ENCODE peak calls at places on chromosomes 13 and 19, in eight cellular contexts. One of them, this sample, is unnamed.

GRCh38 chr13:92735909-92736308 is 490.7 kb upstream of the GPC6 start:
- DNase-seq in ovary: no peak
- DNase-seq in pons: no peak
- DNase-seq in NCI-H1105 treated with DMSO at 0.1 percent for 48 hours: no peak
- DNase-seq in GM04504: no peak
- DNase-seq in foreskin fibroblast: no peak
- DNase-seq in mucosa of descending colon: no peak
- DNase-seq in tibial nerve: no peak
- DNase-seq in this sample: no peak

GRCh38 chr13:95002126-95002525 is 289.8 kb upstream of the SOX21 start:
- DNase-seq in NCI-H1105 treated with DMSO at 0.1 percent for 48 hours: no peak
- DNase-seq in ovary: no peak
- DNase-seq in foreskin fibroblast: no peak
- DNase-seq in mucosa of descending colon: no peak
- DNase-seq in pons: no peak
- DNase-seq in GM04504: no peak
- DNase-seq in tibial nerve: no peak
- DNase-seq in this sample: no peak

GRCh38 chr19:38319421-38320258 is at the start of gene KCNK6:
- DNase-seq in NCI-H1105 treated with DMSO at 0.1 percent for 48 hours: no peak
- DNase-seq in pons: no peak
- DNase-seq in tibial nerve: peak; percentile 22
- DNase-seq in GM04504: no peak
- DNase-seq in ovary: peak; percentile 52
- DNase-seq in foreskin fibroblast: peak; percentile 51
- DNase-seq in mucosa of descending colon: peak; percentile 86
- DNase-seq in this sample: no peak

GRCh38 chr13:30181856-30182651 is 125.3 kb downstream of the KATNAL1 start:
- DNase-seq in pons: no peak
- DNase-seq in NCI-H1105 treated with DMSO at 0.1 percent for 48 hours: no peak
- DNase-seq in GM04504: no peak
- DNase-seq in foreskin fibroblast: no peak
- DNase-seq in tibial nerve: no peak
- DNase-seq in mucosa of descending colon: no peak
- DNase-seq in ovary: no peak
- DNase-seq in this sample: no peak

GRCh38 chr13:22168437-22168836 is 497.6 kb downstream of the FGF9 start:
- DNase-seq in mucosa of descending colon: no peak
- DNase-seq in NCI-H1105 treated with DMSO at 0.1 percent for 48 hours: no peak
- DNase-seq in pons: no peak
- DNase-seq in GM04504: no peak
- DNase-seq in foreskin fibroblast: no peak
- DNase-seq in tibial nerve: no peak
- DNase-seq in ovary: no peak
- DNase-seq in this sample: no peak

GRCh38 chr13:113297370-113297871 is 382 bp downstream of the LAMP1 start:
- DNase-seq in pons: peak; percentile 36
- DNase-seq in NCI-H1105 treated with DMSO at 0.1 percent for 48 hours: no peak
- DNase-seq in ovary: no peak
- DNase-seq in tibial nerve: no peak
- DNase-seq in foreskin fibroblast: peak; percentile 28
- DNase-seq in mucosa of descending colon: peak; percentile 37
- DNase-seq in GM04504: no peak
- DNase-seq in this sample: no peak

GRCh38 chr19:35928507-35928906 is 7.7 kb upstream of the LRFN3 start:
- DNase-seq in GM04504: no peak
- DNase-seq in pons: no peak
- DNase-seq in tibial nerve: no peak
- DNase-seq in ovary: no peak
- DNase-seq in foreskin fibroblast: no peak
- DNase-seq in NCI-H1105 treated with DMSO at 0.1 percent for 48 hours: no peak
- DNase-seq in mucosa of descending colon: no peak
- DNase-seq in this sample: no peak

GRCh38 chr13:40779049-40779448 is 8.1 kb upstream of the MRPS31 start:
- DNase-seq in tibial nerve: no peak
- DNase-seq in NCI-H1105 treated with DMSO at 0.1 percent for 48 hours: no peak
- DNase-seq in ovary: no peak
- DNase-seq in pons: no peak
- DNase-seq in foreskin fibroblast: no peak
- DNase-seq in mucosa of descending colon: no peak
- DNase-seq in GM04504: no peak
- DNase-seq in this sample: no peak

GRCh38 chr13:99577934-99578917 is 77.0 kb downstream of the TM9SF2 start:
- DNase-seq in mucosa of descending colon: no peak
- DNase-seq in pons: peak; percentile 56
- DNase-seq in ovary: peak; percentile 52
- DNase-seq in foreskin fibroblast: peak; percentile 24
- DNase-seq in NCI-H1105 treated with DMSO at 0.1 percent for 48 hours: no peak
- DNase-seq in tibial nerve: no peak
- DNase-seq in GM04504: no peak
- DNase-seq in this sample: peak; percentile 13

GRCh38 chr13:33639640-33640080 is 178.3 kb upstream of the RFC3 start:
- DNase-seq in tibial nerve: no peak
- DNase-seq in mucosa of descending colon: no peak
- DNase-seq in pons: no peak
- DNase-seq in ovary: no peak
- DNase-seq in foreskin fibroblast: no peak
- DNase-seq in GM04504: no peak
- DNase-seq in NCI-H1105 treated with DMSO at 0.1 percent for 48 hours: no peak
- DNase-seq in this sample: no peak

GRCh38 chr19:8905342-8905741 is 73.2 kb downstream of the MBD3L1 start:
- DNase-seq in GM04504: no peak
- DNase-seq in NCI-H1105 treated with DMSO at 0.1 percent for 48 hours: no peak
- DNase-seq in pons: no peak
- DNase-seq in ovary: no peak
- DNase-seq in tibial nerve: no peak
- DNase-seq in mucosa of descending colon: no peak
- DNase-seq in foreskin fibroblast: no peak
- DNase-seq in this sample: no peak

GRCh38 chr19:39140195-39140516 is 14.6 kb downstream of the PAK4 start:
- DNase-seq in ovary: no peak
- DNase-seq in NCI-H1105 treated with DMSO at 0.1 percent for 48 hours: no peak
- DNase-seq in mucosa of descending colon: no peak
- DNase-seq in pons: no peak
- DNase-seq in tibial nerve: no peak
- DNase-seq in foreskin fibroblast: no peak
- DNase-seq in GM04504: no peak
- DNase-seq in this sample: no peak

GRCh38 chr19:1720237-1720636 is 33.1 kb upstream of the ONECUT3 start:
- DNase-seq in tibial nerve: no peak
- DNase-seq in NCI-H1105 treated with DMSO at 0.1 percent for 48 hours: no peak
- DNase-seq in foreskin fibroblast: no peak
- DNase-seq in GM04504: no peak
- DNase-seq in pons: no peak
- DNase-seq in ovary: no peak
- DNase-seq in mucosa of descending colon: no peak
- DNase-seq in this sample: no peak

GRCh38 chr19:1122021-1122971 is 18.5 kb downstream of the GPX4 start:
- DNase-seq in GM04504: no peak
- DNase-seq in tibial nerve: no peak
- DNase-seq in pons: no peak
- DNase-seq in NCI-H1105 treated with DMSO at 0.1 percent for 48 hours: no peak
- DNase-seq in mucosa of descending colon: no peak
- DNase-seq in foreskin fibroblast: no peak
- DNase-seq in ovary: no peak
- DNase-seq in this sample: no peak

GRCh38 chr13:111076156-111077013 is 38.7 kb upstream of the ARHGEF7 start:
- DNase-seq in GM04504: no peak
- DNase-seq in mucosa of descending colon: no peak
- DNase-seq in tibial nerve: no peak
- DNase-seq in pons: no peak
- DNase-seq in ovary: no peak
- DNase-seq in foreskin fibroblast: no peak
- DNase-seq in NCI-H1105 treated with DMSO at 0.1 percent for 48 hours: no peak
- DNase-seq in this sample: no peak

GRCh38 chr19:40633207-40633606 is 32.0 kb downstream of the LTBP4 start:
- DNase-seq in tibial nerve: no peak
- DNase-seq in GM04504: no peak
- DNase-seq in pons: no peak
- DNase-seq in NCI-H1105 treated with DMSO at 0.1 percent for 48 hours: no peak
- DNase-seq in foreskin fibroblast: peak; percentile 80
- DNase-seq in mucosa of descending colon: no peak
- DNase-seq in ovary: no peak
- DNase-seq in this sample: no peak

GRCh38 chr19:33868821-33869412 is 72.2 kb downstream of the KCTD15 start:
- DNase-seq in GM04504: no peak
- DNase-seq in foreskin fibroblast: peak; percentile 77
- DNase-seq in NCI-H1105 treated with DMSO at 0.1 percent for 48 hours: no peak
- DNase-seq in ovary: no peak
- DNase-seq in pons: peak; percentile 24
- DNase-seq in mucosa of descending colon: peak; percentile 30
- DNase-seq in tibial nerve: no peak
- DNase-seq in this sample: no peak

GRCh38 chr19:40344422-40344821 is 3.8 kb downstream of the C19orf47 start:
- DNase-seq in GM04504: no peak
- DNase-seq in pons: peak; percentile 36
- DNase-seq in mucosa of descending colon: no peak
- DNase-seq in ovary: no peak
- DNase-seq in NCI-H1105 treated with DMSO at 0.1 percent for 48 hours: no peak
- DNase-seq in foreskin fibroblast: no peak
- DNase-seq in tibial nerve: no peak
- DNase-seq in this sample: no peak

GRCh38 chr19:1961545-1961878 is 20.5 kb downstream of the CSNK1G2 start:
- DNase-seq in GM04504: no peak
- DNase-seq in tibial nerve: no peak
- DNase-seq in foreskin fibroblast: no peak
- DNase-seq in mucosa of descending colon: no peak
- DNase-seq in ovary: no peak
- DNase-seq in NCI-H1105 treated with DMSO at 0.1 percent for 48 hours: no peak
- DNase-seq in pons: no peak
- DNase-seq in this sample: no peak

GRCh38 chr19:16627194-16627927 is 643 bp downstream of the MED26 start:
- DNase-seq in GM04504: no peak
- DNase-seq in tibial nerve: no peak
- DNase-seq in NCI-H1105 treated with DMSO at 0.1 percent for 48 hours: no peak
- DNase-seq in foreskin fibroblast: peak; percentile 25
- DNase-seq in mucosa of descending colon: peak; percentile 23
- DNase-seq in pons: no peak
- DNase-seq in ovary: peak; percentile 19
- DNase-seq in this sample: no peak

GRCh38 chr13:26923824-26924605 is 163.4 kb upstream of the GPR12 start:
- DNase-seq in foreskin fibroblast: peak; percentile 32
- DNase-seq in mucosa of descending colon: no peak
- DNase-seq in pons: no peak
- DNase-seq in tibial nerve: no peak
- DNase-seq in ovary: no peak
- DNase-seq in GM04504: peak; percentile 17
- DNase-seq in NCI-H1105 treated with DMSO at 0.1 percent for 48 hours: no peak
- DNase-seq in this sample: no peak

GRCh38 chr13:110302154-110302553 is 4.8 kb downstream of the COL4A1 start:
- DNase-seq in pons: no peak
- DNase-seq in foreskin fibroblast: no peak
- DNase-seq in tibial nerve: no peak
- DNase-seq in NCI-H1105 treated with DMSO at 0.1 percent for 48 hours: no peak
- DNase-seq in GM04504: no peak
- DNase-seq in ovary: no peak
- DNase-seq in mucosa of descending colon: no peak
- DNase-seq in this sample: no peak

GRCh38 chr19:46603752-46604241 is 2.7 kb downstream of the CALM3 start:
- DNase-seq in tibial nerve: no peak
- DNase-seq in GM04504: no peak
- DNase-seq in pons: peak; percentile 29
- DNase-seq in ovary: no peak
- DNase-seq in foreskin fibroblast: peak; percentile 33
- DNase-seq in NCI-H1105 treated with DMSO at 0.1 percent for 48 hours: no peak
- DNase-seq in mucosa of descending colon: no peak
- DNase-seq in this sample: no peak

GRCh38 chr19:13983213-13983889 is 22.8 kb downstream of the RFX1 start:
- DNase-seq in pons: no peak
- DNase-seq in GM04504: no peak
- DNase-seq in tibial nerve: no peak
- DNase-seq in mucosa of descending colon: no peak
- DNase-seq in foreskin fibroblast: no peak
- DNase-seq in ovary: no peak
- DNase-seq in NCI-H1105 treated with DMSO at 0.1 percent for 48 hours: peak; percentile 32
- DNase-seq in this sample: no peak

GRCh38 chr19:3722443-3723109 is 14.4 kb downstream of the TJP3 start:
- DNase-seq in mucosa of descending colon: peak; percentile 88
- DNase-seq in NCI-H1105 treated with DMSO at 0.1 percent for 48 hours: no peak
- DNase-seq in pons: no peak
- DNase-seq in tibial nerve: no peak
- DNase-seq in GM04504: no peak
- DNase-seq in foreskin fibroblast: no peak
- DNase-seq in ovary: no peak
- DNase-seq in this sample: no peak

GRCh38 chr19:30848626-30849322 is 476.6 kb downstream of the ZNF536 start:
- DNase-seq in mucosa of descending colon: no peak
- DNase-seq in GM04504: no peak
- DNase-seq in ovary: no peak
- DNase-seq in foreskin fibroblast: no peak
- DNase-seq in NCI-H1105 treated with DMSO at 0.1 percent for 48 hours: no peak
- DNase-seq in tibial nerve: no peak
- DNase-seq in pons: no peak
- DNase-seq in this sample: no peak

GRCh38 chr19:1998712-1999708 is 16.5 kb downstream of the BTBD2 start:
- DNase-seq in NCI-H1105 treated with DMSO at 0.1 percent for 48 hours: no peak
- DNase-seq in tibial nerve: no peak
- DNase-seq in mucosa of descending colon: no peak
- DNase-seq in ovary: no peak
- DNase-seq in foreskin fibroblast: no peak
- DNase-seq in GM04504: no peak
- DNase-seq in pons: no peak
- DNase-seq in this sample: no peak

GRCh38 chr19:33906578-33907335 is 110.1 kb downstream of the KCTD15 start:
- DNase-seq in foreskin fibroblast: peak; percentile 47
- DNase-seq in tibial nerve: no peak
- DNase-seq in GM04504: peak; percentile 1
- DNase-seq in ovary: peak; percentile 17
- DNase-seq in pons: no peak
- DNase-seq in NCI-H1105 treated with DMSO at 0.1 percent for 48 hours: no peak
- DNase-seq in mucosa of descending colon: no peak
- DNase-seq in this sample: no peak

GRCh38 chr13:25267715-25268114 is 19.6 kb downstream of the MTMR6 start:
- DNase-seq in NCI-H1105 treated with DMSO at 0.1 percent for 48 hours: no peak
- DNase-seq in foreskin fibroblast: peak; percentile 15
- DNase-seq in tibial nerve: no peak
- DNase-seq in pons: peak; percentile 46
- DNase-seq in mucosa of descending colon: no peak
- DNase-seq in ovary: no peak
- DNase-seq in GM04504: no peak
- DNase-seq in this sample: no peak